ENCODE peak calls at places on chromosomes 6 and 20, in seven cellular contexts. X is progenitor cell of endocrine pancreas, T is OCI-LY7, B is heart right ventricle, S is body of pancreas, U is endothelial cell, N is GM10248. H is an unnamed sample.

GRCh38 chr6:68704485-68704884 is 69.4 kb downstream of the ADGRB3 start:
- DNase-seq in X (no peak), T (no peak), B (no peak), S (no peak), U (no peak), N (no peak), H (no peak)

GRCh38 chr20:44552950-44553908 is 29.1 kb upstream of the PKIG start:
- DNase-seq in X (no peak), T (no peak), B (no peak), S (no peak), U (no peak), N (no peak), H (no peak)

GRCh38 chr6:155185544-155185943 is 78.3 kb upstream of the CLDN20 start:
- DNase-seq in X (no peak), T (no peak), B (no peak), S (peak), U (no peak), N (no peak), H (no peak)

GRCh38 chr20:1505871-1506270 is 14.7 kb upstream of the SIRPB2 start:
- DNase-seq in X (no peak), T (no peak), B (no peak), S (no peak), U (no peak), N (no peak), H (no peak)

GRCh38 chr20:41055679-41056078 is 27.1 kb downstream of the TOP1 start:
- DNase-seq in X (no peak), T (no peak), B (no peak), S (no peak), U (no peak), N (no peak), H (no peak)

GRCh38 chr6:40308533-40309306 is 278.4 kb downstream of the LRFN2 start:
- DNase-seq in X (peak), T (peak), B (peak), S (peak), U (peak), N (peak), H (peak)

GRCh38 chr6:1708141-1708540 is 98.4 kb downstream of the FOXC1 start:
- DNase-seq in X (no peak), T (no peak), B (no peak), S (no peak), U (no peak), N (no peak), H (no peak)

GRCh38 chr6:28105286-28105685 is 19.1 kb upstream of the ZSCAN16 start:
- DNase-seq in X (no peak), T (peak), B (no peak), S (no peak), U (no peak), N (peak), H (no peak)

GRCh38 chr6:38997128-38997761 is 51.3 kb upstream of the GLP1R start:
- DNase-seq in X (peak), T (peak), B (peak), S (peak), U (peak), N (peak), H (no peak)

GRCh38 chr20:44209691-44210421 is 715 bp downstream of the OSER1 start:
- DNase-seq in X (peak), T (peak), B (no peak), S (peak), U (peak), N (no peak), H (no peak)

GRCh38 chr6:3990692-3991491 is 88.0 kb downstream of the FAM217A start:
- DNase-seq in X (peak), T (peak), B (peak), S (peak), U (peak), N (peak), H (peak)

GRCh38 chr20:2519115-2519815 is 10.6 kb upstream of the ZNF343 start:
- DNase-seq in X (no peak), T (no peak), B (no peak), S (no peak), U (no peak), N (no peak), H (no peak)

GRCh38 chr6:20846602-20847028 is 312.4 kb downstream of the CDKAL1 start:
- DNase-seq in X (no peak), T (peak), B (no peak), S (no peak), U (no peak), N (peak), H (no peak)

GRCh38 chr6:155031091-155031490 is 36.0 kb downstream of the TIAM2 start:
- DNase-seq in X (no peak), T (no peak), B (no peak), S (no peak), U (no peak), N (no peak), H (no peak)

GRCh38 chr20:35625584-35626385 is 10.2 kb downstream of the SPAG4 start:
- DNase-seq in X (no peak), T (no peak), B (no peak), S (no peak), U (no peak), N (no peak), H (no peak)

GRCh38 chr6:44561062-44561591 is 173.6 kb downstream of the CDC5L start:
- DNase-seq in X (no peak), T (no peak), B (no peak), S (no peak), U (no peak), N (peak), H (no peak)

GRCh38 chr6:31356946-31357466 is at the start of gene HLA-B:
- DNase-seq in X (no peak), T (peak), B (peak), S (peak), U (no peak), N (peak), H (no peak)

GRCh38 chr20:18263723-18264122 is 24.6 kb upstream of the ZNF133 start:
- DNase-seq in X (no peak), T (no peak), B (no peak), S (no peak), U (no peak), N (no peak), H (no peak)

GRCh38 chr6:152557502-152557901 is 79.7 kb downstream of the SYNE1 start:
- DNase-seq in X (no peak), T (no peak), B (no peak), S (no peak), U (no peak), N (no peak), H (no peak)

GRCh38 chr6:129709909-129710721 is at the start of gene ARHGAP18:
- DNase-seq in X (peak), T (peak), B (peak), S (peak), U (peak), N (peak), H (no peak)

GRCh38 chr6:31070711-31071197 is 41.6 kb downstream of the C6orf15 start:
- DNase-seq in X (no peak), T (peak), B (no peak), S (peak), U (peak), N (no peak), H (no peak)

GRCh38 chr6:3500262-3501001 is 43.6 kb upstream of the SLC22A23 start:
- DNase-seq in X (no peak), T (no peak), B (no peak), S (no peak), U (no peak), N (no peak), H (no peak)

GRCh38 chr20:35465976-35466375 is 10.6 kb downstream of the CEP250 start:
- DNase-seq in X (no peak), T (no peak), B (no peak), S (no peak), U (no peak), N (no peak), H (no peak)

GRCh38 chr6:21900730-21901129 is 307.2 kb downstream of the SOX4 start:
- DNase-seq in X (no peak), T (no peak), B (no peak), S (no peak), U (no peak), N (no peak), H (no peak)

GRCh38 chr20:5481872-5482271 is 165.1 kb upstream of the PROKR2 start:
- DNase-seq in X (no peak), T (no peak), B (no peak), S (peak), U (no peak), N (no peak), H (no peak)

GRCh38 chr6:15329154-15329781 is 83.4 kb downstream of the JARID2 start:
- DNase-seq in X (no peak), T (no peak), B (no peak), S (no peak), U (no peak), N (no peak), H (no peak)

GRCh38 chr6:148523551-148523950 is 180.9 kb downstream of the SASH1 start:
- DNase-seq in X (no peak), T (no peak), B (no peak), S (no peak), U (no peak), N (no peak), H (no peak)

GRCh38 chr20:61037498-61037897 is 214.6 kb upstream of the CDH4 start:
- DNase-seq in X (no peak), T (no peak), B (no peak), S (no peak), U (no peak), N (no peak), H (no peak)

GRCh38 chr6:32183483-32184083 is 470 bp downstream of the AGER start:
- DNase-seq in X (no peak), T (no peak), B (no peak), S (no peak), U (no peak), N (no peak), H (no peak)

GRCh38 chr6:74939309-74939708 is 266.5 kb downstream of the COL12A1 start:
- DNase-seq in X (no peak), T (no peak), B (no peak), S (no peak), U (no peak), N (no peak), H (no peak)

GRCh38 chr6:42344756-42345155 is 107.0 kb downstream of the TRERF1 start:
- DNase-seq in X (no peak), T (no peak), B (no peak), S (no peak), U (no peak), N (no peak), H (no peak)

GRCh38 chr6:42345696-42346416 is 105.9 kb downstream of the TRERF1 start:
- DNase-seq in X (no peak), T (no peak), B (no peak), S (no peak), U (no peak), N (no peak), H (no peak)

GRCh38 chr6:42349753-42350573 is 101.8 kb downstream of the TRERF1 start:
- DNase-seq in X (no peak), T (no peak), B (no peak), S (no peak), U (no peak), N (no peak), H (no peak)

GRCh38 chr6:42342011-42342553 is 109.6 kb downstream of the TRERF1 start:
- DNase-seq in X (no peak), T (no peak), B (no peak), S (no peak), U (no peak), N (no peak), H (no peak)

GRCh38 chr6:42347456-42347855 is 104.3 kb downstream of the TRERF1 start:
- DNase-seq in X (no peak), T (no peak), B (no peak), S (no peak), U (no peak), N (no peak), H (no peak)
- TF ChIP-seq CTCF in X (no peak), T (no peak), B (no peak), S (no peak), U (no peak), N (no peak), H (no peak)

DNA sequence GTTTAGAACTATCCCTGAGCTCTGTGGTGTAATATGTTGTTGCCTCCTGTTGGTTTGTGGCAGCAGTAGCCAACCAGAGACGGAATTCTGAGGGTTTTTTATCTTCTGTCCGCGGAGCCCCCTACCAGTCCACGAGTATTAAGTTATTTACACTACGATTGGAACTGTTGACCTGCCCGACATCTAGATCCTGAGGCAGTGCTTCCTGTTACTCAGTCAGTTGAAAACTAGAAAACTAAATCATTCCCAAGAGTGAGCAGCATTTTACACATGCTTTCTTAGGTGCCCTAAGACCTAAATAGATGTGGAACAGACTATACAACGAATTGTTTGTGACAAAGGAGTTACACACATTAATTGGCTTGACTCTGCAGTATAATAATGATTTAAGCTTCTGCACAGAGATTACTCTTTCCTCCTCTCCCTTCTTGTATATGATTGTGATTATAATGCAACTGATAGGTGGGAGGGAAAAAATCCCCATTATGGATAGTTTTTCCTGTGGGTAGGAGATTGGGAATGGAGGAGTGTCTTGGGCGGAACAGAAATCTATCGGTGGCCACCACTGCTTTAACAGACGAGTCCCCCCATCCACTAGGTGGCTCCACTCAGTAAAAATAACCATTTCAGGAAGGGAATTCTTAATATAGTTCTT is 1.7 kb downstream of the LOC128125822 start:
- DNase-seq in X (peak), T (peak), B (no peak), S (peak), U (peak), N (no peak), H (no peak)
- TF ChIP-seq CTCF in X (peak), T (peak), B (peak), S (peak), U (peak), N (peak), H (peak)

GRCh38 chr6:46476301-46476700 is 14.9 kb downstream of the RCAN2 start:
- DNase-seq in X (no peak), T (no peak), B (no peak), S (no peak), U (no peak), N (no peak), H (no peak)
- TF ChIP-seq CTCF in X (no peak), T (no peak), B (no peak), S (no peak), U (no peak), N (no peak), H (no peak)

GRCh38 chr6:25053875-25054371 is 118.2 kb upstream of the RIPOR2 start:
- DNase-seq in X (no peak), T (no peak), B (no peak), S (no peak), U (no peak), N (peak), H (no peak)
- TF ChIP-seq CTCF in X (no peak), T (no peak), B (no peak), S (no peak), U (no peak), N (peak), H (no peak)

GRCh38 chr6:89597988-89598387 is 40.6 kb downstream of the LYRM2 start:
- DNase-seq in X (no peak), T (peak), B (no peak), S (peak), U (no peak), N (no peak), H (no peak)
- TF ChIP-seq CTCF in X (peak), T (peak), B (peak), S (peak), U (no peak), N (peak), H (peak)

DNA sequence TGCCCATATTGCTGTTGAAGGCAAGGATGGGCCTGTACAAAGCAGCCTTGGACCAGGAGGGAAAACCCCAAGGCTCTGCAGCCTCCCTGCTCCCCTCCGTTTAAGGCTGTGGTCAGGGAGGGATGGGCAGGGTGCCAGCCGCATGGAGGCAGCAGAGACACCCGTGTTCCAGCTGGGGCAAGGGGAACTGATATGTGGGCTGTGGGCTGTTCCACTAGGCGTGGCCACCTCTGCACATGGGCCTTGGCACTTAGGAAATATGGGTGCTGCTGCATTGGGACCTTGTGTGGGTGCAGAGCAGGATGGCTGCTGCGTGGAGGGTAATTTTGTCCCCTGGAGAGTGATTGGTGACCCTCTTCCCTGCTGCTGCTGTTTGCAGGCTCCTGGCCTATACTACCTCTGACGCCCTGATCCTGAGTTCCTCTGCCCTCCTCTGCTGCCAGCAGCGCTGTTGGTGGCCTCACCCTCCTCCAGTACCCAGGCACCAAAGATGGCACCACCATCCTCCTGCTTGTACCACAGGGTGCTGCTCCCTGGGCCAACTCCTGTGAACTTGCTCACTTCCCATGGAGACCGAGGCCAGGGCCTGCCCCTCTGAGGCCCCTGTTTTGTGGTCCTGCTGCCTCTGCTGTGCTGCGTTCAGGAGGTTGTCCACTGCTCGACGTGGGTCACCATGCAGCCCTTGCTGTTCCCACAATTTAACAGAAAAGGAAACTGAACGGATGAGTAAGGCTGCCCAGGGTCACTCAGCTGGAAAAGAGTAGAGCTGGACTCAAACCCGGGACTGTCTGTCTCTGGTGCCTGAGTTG is 35.3 kb downstream of the PANK2 start:
- DNase-seq in X (no peak), T (no peak), B (peak), S (peak), U (no peak), N (no peak), H (no peak)
- TF ChIP-seq CTCF in X (no peak), T (no peak), B (no peak), S (no peak), U (no peak), N (peak), H (no peak)

GRCh38 chr6:133634474-133634873 is 254.4 kb upstream of the TCF21 start:
- DNase-seq in X (no peak), T (no peak), B (no peak), S (no peak), U (no peak), N (no peak), H (no peak)

GRCh38 chr6:133632206-133632605 is 256.7 kb upstream of the TCF21 start:
- DNase-seq in X (no peak), T (no peak), B (no peak), S (no peak), U (no peak), N (no peak), H (no peak)

GRCh38 chr6:133630651-133631050 is 258.3 kb upstream of the TCF21 start:
- DNase-seq in X (no peak), T (no peak), B (no peak), S (no peak), U (no peak), N (no peak), H (no peak)

GRCh38 chr6:133632906-133633305 is 256.0 kb upstream of the TCF21 start:
- DNase-seq in X (no peak), T (no peak), B (no peak), S (no peak), U (no peak), N (no peak), H (no peak)

DNA sequence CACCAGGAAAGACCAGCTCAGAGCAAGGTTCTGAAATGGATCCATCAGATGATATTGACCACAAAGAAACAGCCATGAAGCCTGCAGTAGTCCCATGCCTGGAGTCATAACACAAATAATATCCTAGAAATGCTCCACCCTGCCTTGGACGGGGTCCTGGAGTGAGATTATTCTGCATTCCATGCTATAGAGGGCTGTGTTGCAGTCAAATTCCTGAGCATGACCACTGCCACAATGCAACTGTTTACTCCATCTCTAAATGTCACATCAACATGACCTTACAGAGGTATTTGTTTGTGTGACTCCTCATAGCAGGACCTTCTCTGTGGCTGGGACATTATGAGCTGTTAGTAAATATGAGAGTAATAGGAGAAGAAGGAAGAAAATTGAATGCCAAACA is 257.5 kb upstream of the TCF21 start:
- DNase-seq in X (no peak), T (no peak), B (no peak), S (no peak), U (no peak), N (no peak), H (no peak)
- TF ChIP-seq CTCF in X (no peak), T (no peak), B (no peak), S (no peak), U (no peak), N (no peak), H (no peak)

GRCh38 chr20:45791668-45792512 is at the start of the genes DNTTIP1 and WFDC3:
- DNase-seq in X (peak), T (peak), B (peak), S (peak), U (peak), N (peak), H (peak)
- TF ChIP-seq CTCF in X (no peak), T (no peak), B (no peak), S (no peak), U (no peak), N (no peak), H (no peak)

DNA sequence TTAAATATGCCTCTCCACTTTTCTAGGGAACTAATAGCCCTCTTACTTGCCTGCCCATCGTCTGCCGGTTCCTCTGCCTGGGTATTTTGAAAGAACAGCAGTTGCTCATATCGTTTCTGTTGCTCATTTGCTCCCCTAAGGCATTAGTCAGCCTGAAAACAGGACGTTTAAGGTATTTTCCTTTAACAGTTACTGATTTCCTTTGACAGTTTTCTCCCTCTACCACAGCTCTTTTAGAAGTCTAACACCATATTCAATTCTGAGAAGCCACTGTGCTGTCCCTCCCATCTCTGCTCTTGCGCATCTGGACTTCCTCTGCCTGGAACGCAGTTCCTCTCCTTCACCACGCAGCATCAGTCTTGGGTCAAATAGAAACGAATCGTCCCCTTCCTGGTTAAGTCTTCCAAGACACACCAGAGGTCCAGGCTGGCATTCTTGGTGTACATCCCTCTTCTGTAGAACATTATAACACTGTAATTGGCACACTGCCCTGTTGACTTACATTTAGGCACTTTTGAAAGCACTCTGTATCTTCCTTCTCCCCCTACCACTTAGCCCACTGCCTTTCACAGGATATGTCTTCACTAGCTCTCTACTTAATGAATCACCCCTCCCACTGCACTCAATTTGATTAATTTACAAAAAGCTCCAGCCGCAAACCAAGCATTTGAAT is 141.0 kb upstream of the CARMIL1 start:
- DNase-seq in X (no peak), T (peak), B (peak), S (peak), U (no peak), N (peak), H (no peak)
- TF ChIP-seq CTCF in X (no peak), T (peak), B (peak), S (no peak), U (no peak), N (peak), H (no peak)

H was measured in D721Med.